ENCODE peak calls at places on chromosomes 12 and 14, in five cellular contexts. U, F, W, O and E are unnamed samples.

GRCh38 chr12:92134638-92135274 is 10.9 kb downstream of the BTG1 start:
- ATAC-seq in U (peak; percentile 29), F (no peak), O (no peak), W (no peak), E (no peak)

GRCh38 chr14:63045234-63045611 is at the start of gene KCNH5:
- ATAC-seq in O (peak; percentile 49), U (no peak), F (peak; percentile 84), W (no peak), E (peak; percentile 29)

GRCh38 chr14:22939684-22940083 is 10.5 kb upstream of the PRMT5 start:
- ATAC-seq in W (no peak), O (no peak), F (no peak), U (no peak), E (no peak)

GRCh38 chr12:93016752-93017350 is 87.8 kb upstream of the EEA1 start:
- ATAC-seq in U (no peak), W (no peak), F (no peak), O (no peak), E (no peak)

GRCh38 chr12:92242917-92243316 is 97.3 kb upstream of the BTG1 start:
- ATAC-seq in O (no peak), F (peak; percentile 82), W (peak; percentile 37), U (no peak), E (no peak)

GRCh38 chr14:100022772-100023451 is 42.3 kb upstream of the EVL start:
- ATAC-seq in F (peak; percentile 72), U (no peak), W (peak; percentile 96), O (peak; percentile 59), E (peak; percentile 61)

GRCh38 chr14:102831163-102831804 is 54.0 kb downstream of the TRAF3 start:
- ATAC-seq in F (peak; percentile 60), O (no peak), U (no peak), W (no peak), E (no peak)

GRCh38 chr12:115922952-115923564 is 354.4 kb downstream of the MED13L start:
- ATAC-seq in O (no peak), U (no peak), W (no peak), F (no peak), E (no peak)

GRCh38 chr14:71749613-71750238 is 182.5 kb upstream of the RGS6 start:
- ATAC-seq in O (no peak), U (no peak), W (no peak), F (no peak), E (no peak)

GRCh38 chr12:54251667-54252284 is 28.1 kb downstream of the CBX5 start:
- ATAC-seq in W (peak; percentile 55), F (no peak), O (peak; percentile 76), U (peak; percentile 79), E (no peak)

GRCh38 chr12:103517161-103517560 is 21.4 kb upstream of the C12orf42 start:
- ATAC-seq in U (no peak), W (no peak), F (no peak), O (no peak), E (no peak)

GRCh38 chr14:18688346-18688745 is 87.4 kb downstream of the OR11H12 start:
- ATAC-seq in U (no peak), O (no peak), W (no peak), F (no peak), E (no peak)

GRCh38 chr14:24674204-24674970 is 40.4 kb upstream of the GZMB start:
- ATAC-seq in W (no peak), F (no peak), U (peak; percentile 42), O (no peak), E (no peak)

GRCh38 chr12:29255061-29255460 is 106.0 kb downstream of the FAR2 start:
- ATAC-seq in O (no peak), F (peak; percentile 88), U (no peak), W (no peak), E (no peak)

GRCh38 chr12:32698285-32698684 is 19.2 kb downstream of the DNM1L start:
- ATAC-seq in W (no peak), O (no peak), U (no peak), F (no peak), E (no peak)

GRCh38 chr12:32993404-32993803 is 96.8 kb upstream of the PKP2 start:
- ATAC-seq in F (no peak), O (no peak), W (no peak), U (no peak), E (no peak)

GRCh38 chr14:68475802-68476201 is 317.1 kb downstream of the ZFP36L1 start:
- ATAC-seq in O (no peak), F (no peak), W (no peak), U (no peak), E (no peak)

GRCh38 chr12:111788178-111788654 is 21.5 kb downstream of the ALDH2 start:
- ATAC-seq in U (no peak), F (peak; percentile 65), O (peak; percentile 52), W (peak; percentile 88), E (peak; percentile 60)

GRCh38 chr12:20681334-20681733 is 13.8 kb upstream of the SLCO1C1 start:
- ATAC-seq in F (no peak), O (no peak), W (no peak), U (no peak), E (no peak)

GRCh38 chr14:95540236-95540635 is 5.4 kb downstream of the GLRX5 start:
- ATAC-seq in O (no peak), W (no peak), F (no peak), U (no peak), E (no peak)

GRCh38 chr14:56490379-56490778 is 89.2 kb upstream of the TMEM260 start:
- ATAC-seq in W (no peak), O (peak; percentile 64), U (no peak), F (no peak), E (no peak)

GRCh38 chr12:19675361-19675760 is 236.1 kb downstream of the AEBP2 start:
- ATAC-seq in O (no peak), U (no peak), W (no peak), F (no peak), E (no peak)

GRCh38 chr12:85206543-85206942 is 73.5 kb upstream of the ALX1 start:
- ATAC-seq in F (no peak), U (no peak), O (no peak), W (no peak), E (no peak)

GRCh38 chr14:74582910-74583581 is 29.0 kb downstream of the LTBP2 start:
- ATAC-seq in O (peak; percentile 34), F (peak; percentile 75), U (no peak), W (peak; percentile 74), E (peak; percentile 62)

GRCh38 chr12:65525501-65526141 is 247.1 kb downstream of the MSRB3 start:
- ATAC-seq in U (no peak), F (no peak), W (no peak), O (no peak), E (no peak)

GRCh38 chr12:26378721-26379120 is 183.3 kb downstream of the SSPN start:
- ATAC-seq in W (no peak), U (no peak), F (peak; percentile 78), O (no peak), E (no peak)

GRCh38 chr14:51845811-51846210 is 14.6 kb upstream of the GNG2 start:
- ATAC-seq in F (no peak), U (no peak), O (no peak), W (no peak), E (no peak)

DNA sequence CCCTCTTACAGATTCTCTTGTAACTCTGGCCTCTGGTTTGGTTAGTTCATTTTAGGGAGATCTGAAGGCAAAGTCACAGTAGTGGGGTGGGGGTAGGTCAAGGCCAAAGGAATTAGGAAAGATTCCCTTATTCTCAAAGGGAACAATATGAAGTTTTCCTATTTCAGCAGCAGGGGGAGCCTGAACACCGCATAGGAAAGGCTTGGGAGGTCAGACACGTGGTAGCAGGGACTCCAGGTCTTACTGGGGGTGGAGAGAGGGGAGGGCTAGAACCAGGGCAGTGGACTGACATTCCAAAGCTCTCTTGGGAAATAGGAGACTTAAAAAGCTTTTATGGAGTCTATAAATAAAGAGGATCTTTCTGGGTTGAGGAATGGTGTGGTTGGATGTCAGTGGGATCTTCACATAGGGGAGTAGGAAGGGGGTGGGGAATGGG is 1.3 kb downstream of the ZC3H10 start:
- ATAC-seq in U (no peak), F (peak; percentile 43), O (peak; percentile 72), W (peak; percentile 71), E (peak; percentile 63)
- H3K4me1 ChIP-seq in U (peaks cover 30% of the 10 kb centered on the region), F (peaks cover 60% of the 10 kb centered on the region), O (no peaks in the 10 kb centered on the region), W (peaks cover 44% of the 10 kb centered on the region), E (peaks cover 11% of the 10 kb centered on the region)

DNA sequence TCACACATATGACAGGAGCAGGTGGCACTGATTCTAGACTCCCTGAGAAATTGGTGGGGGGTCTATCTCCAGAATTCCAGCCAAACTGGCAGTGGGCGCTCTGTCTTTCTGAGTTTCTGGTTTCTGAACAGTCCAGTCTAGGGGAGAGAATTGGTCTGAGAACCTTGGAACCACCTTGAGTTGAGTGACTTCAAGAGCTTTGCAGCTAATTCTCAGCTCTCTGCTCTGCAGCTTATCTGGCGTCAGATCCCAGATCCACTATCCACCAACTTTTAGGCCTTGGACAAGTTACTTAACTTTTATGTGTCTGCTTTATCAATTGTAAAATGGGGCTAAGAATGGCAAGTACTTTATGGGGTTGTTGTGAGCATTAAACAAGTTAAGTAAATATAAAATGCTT is 1.7 kb upstream of the KRT76 start:
- ATAC-seq in U (no peak), F (no peak), O (no peak), W (no peak), E (no peak)
- H3K27me3 ChIP-seq in U (no peaks in the 10 kb centered on the region), F (peaks cover 28% of the 10 kb centered on the region), O (no peaks in the 10 kb centered on the region), W (no peaks in the 10 kb centered on the region), E (peaks cover 49% of the 10 kb centered on the region)

GRCh38 chr14:61569308-61569707 is 126.0 kb upstream of the HIF1A start:
- ATAC-seq in F (no peak), U (no peak), O (no peak), W (peak; percentile 3), E (no peak)

GRCh38 chr14:61570961-61571299 is 124.4 kb upstream of the HIF1A start:
- ATAC-seq in U (no peak), F (no peak), W (no peak), O (no peak), E (no peak)

GRCh38 chr14:61570188-61570960 is 124.9 kb upstream of the HIF1A start:
- ATAC-seq in F (peak; percentile 11), O (no peak), W (no peak), U (no peak), E (no peak)

GRCh38 chr14:61568572-61569011 is 126.7 kb upstream of the HIF1A start:
- ATAC-seq in F (peak; percentile 49), W (peak; percentile 71), O (no peak), U (peak; percentile 73), E (no peak)

GRCh38 chr14:61569783-61570182 is 125.5 kb upstream of the HIF1A start:
- ATAC-seq in W (peak; percentile 80), F (peak; percentile 83), U (peak; percentile 80), O (peak; percentile 19), E (peak; percentile 44)
- H3K4me1 ChIP-seq in W (peaks cover 16% of the 10 kb centered on the region), F (peaks cover 56% of the 10 kb centered on the region), U (peaks cover 39% of the 10 kb centered on the region), O (peaks cover 2% of the 10 kb centered on the region), E (peaks cover 40% of the 10 kb centered on the region)

DNA sequence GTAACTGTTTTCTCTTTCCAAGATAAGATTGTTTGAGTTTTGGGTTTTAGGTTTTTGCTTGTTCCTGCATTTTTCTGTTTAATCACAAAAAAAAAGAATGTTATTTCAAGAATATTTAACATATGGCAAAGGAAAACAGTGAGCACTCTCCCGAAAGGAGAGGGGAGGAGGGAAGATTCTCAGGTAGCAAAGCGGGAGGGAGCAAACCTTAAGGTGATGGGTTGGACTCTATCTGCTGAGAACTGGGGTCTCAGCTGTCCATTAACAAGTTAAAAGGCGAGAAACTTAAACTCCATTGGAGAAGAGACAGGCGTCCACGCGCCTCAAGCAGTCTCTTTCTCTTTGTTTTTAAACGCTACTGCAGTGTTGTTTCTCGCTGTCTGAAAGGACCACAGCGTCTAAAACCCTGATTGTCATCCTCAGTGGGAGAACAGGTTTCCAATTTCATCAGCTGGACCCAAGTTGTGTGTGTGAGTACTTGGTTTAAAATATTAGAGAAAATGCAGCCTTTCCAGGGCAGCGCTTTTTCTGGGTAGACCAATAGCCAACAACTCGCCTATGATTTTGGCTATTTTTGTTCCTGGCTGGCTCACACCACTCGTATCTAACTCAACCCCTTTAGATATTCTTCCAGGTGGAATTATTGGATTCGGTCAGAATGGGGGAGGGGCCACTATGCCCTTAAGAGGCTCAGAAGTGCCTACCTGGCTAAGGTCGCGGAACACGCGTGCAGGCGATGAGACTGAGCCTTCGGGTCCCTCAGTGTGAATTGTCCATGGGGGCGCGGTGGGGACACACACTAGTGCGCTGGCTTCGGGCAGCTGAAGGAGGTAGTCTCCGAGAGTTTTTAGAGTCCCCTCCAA is 8.2 kb downstream of the SIX1 start:
- ATAC-seq in O (no peak), U (no peak), W (no peak), F (no peak), E (no peak)
- H3K27me3 ChIP-seq in O (peaks cover 3% of the 10 kb centered on the region), U (peaks cover 36% of the 10 kb centered on the region), W (no peaks in the 10 kb centered on the region), F (peaks cover 100% of the 10 kb centered on the region), E (peaks cover 99% of the 10 kb centered on the region)